ENCODE peak calls at places on chromosomes 16 and 17, in six cellular contexts. L, G, F, I, Q and Y are unnamed samples.

GRCh38 chr16:77788196-77789084 is at the start of gene VAT1L:
- DNase-seq in F (no peak), Q (no peak), G (no peak), I (peak; percentile 53), L (peak; percentile 75), Y (no peak)

GRCh38 chr17:81370304-81370703 is 25.0 kb upstream of the BAHCC1 start:
- DNase-seq in F (no peak), Q (no peak), L (no peak), G (no peak), I (no peak), Y (no peak)

GRCh38 chr16:49704586-49705155 is 151.2 kb downstream of the ZNF423 start:
- DNase-seq in I (no peak), L (no peak), Q (no peak), G (no peak), F (no peak), Y (no peak)

GRCh38 chr17:57521606-57522435 is 223.3 kb downstream of the CCDC182 start:
- DNase-seq in I (peak; percentile 50), F (no peak), Q (no peak), G (no peak), L (no peak), Y (no peak)

GRCh38 chr16:69707920-69708683 is 18.3 kb downstream of the NQO1 start:
- DNase-seq in F (no peak), G (no peak), L (no peak), Q (no peak), I (peak; percentile 84), Y (no peak)

GRCh38 chr16:54933281-54934150 is 2.9 kb downstream of the IRX5 start:
- DNase-seq in F (no peak), L (peak; percentile 38), I (no peak), G (no peak), Q (no peak), Y (no peak)

GRCh38 chr17:62787358-62787757 is 20.8 kb downstream of the MARCHF10 start:
- DNase-seq in F (no peak), I (no peak), G (no peak), Q (no peak), L (no peak), Y (no peak)

GRCh38 chr17:28347261-28347891 is 10.0 kb downstream of the POLDIP2 start:
- DNase-seq in Q (no peak), I (no peak), G (no peak), L (no peak), F (peak; percentile 50), Y (peak; percentile 5)

GRCh38 chr17:7393613-7394451 is 493 bp downstream of the PLSCR3 start:
- DNase-seq in F (peak; percentile 33), G (peak; percentile 64), Q (no peak), I (peak; percentile 45), L (peak; percentile 42), Y (no peak)

GRCh38 chr16:4674926-4675530 is 18.3 kb upstream of the NUDT16L1 start:
- DNase-seq in I (no peak), Q (no peak), G (no peak), L (no peak), F (no peak), Y (no peak)

GRCh38 chr16:3865241-3865640 is 15.3 kb downstream of the CREBBP start:
- DNase-seq in L (no peak), F (no peak), G (no peak), I (no peak), Q (no peak), Y (no peak)

GRCh38 chr16:48958681-48959080 is 323.0 kb downstream of the CBLN1 start:
- DNase-seq in I (no peak), G (no peak), F (no peak), Q (no peak), L (no peak), Y (no peak)

GRCh38 chr16:22233050-22233405 is 26.9 kb downstream of the EEF2K start:
- DNase-seq in I (no peak), F (no peak), G (no peak), L (no peak), Q (no peak), Y (no peak)

GRCh38 chr16:1050466-1050865 is 22.1 kb upstream of the SSTR5 start:
- DNase-seq in I (no peak), G (no peak), F (no peak), L (no peak), Q (no peak), Y (no peak)

GRCh38 chr16:87560428-87561199 is 41.7 kb upstream of the JPH3 start:
- DNase-seq in I (no peak), Q (no peak), F (peak; percentile 60), L (no peak), G (no peak), Y (no peak)

GRCh38 chr17:8152112-8152775 is at the start of gene PER1:
- DNase-seq in F (peak; percentile 97), Q (peak; percentile 99), G (peak; percentile 77), I (peak; percentile 98), L (peak; percentile 98), Y (peak; percentile 99)

GRCh38 chr17:62671553-62671952 is 44.1 kb downstream of the MRC2 start:
- DNase-seq in I (no peak), Q (no peak), G (no peak), F (peak; percentile 71), L (no peak), Y (no peak)

GRCh38 chr16:2515180-2515803 is 1.5 kb downstream of the ATP6V0C start:
- DNase-seq in G (no peak), I (peak; percentile 37), Q (no peak), L (no peak), F (peak; percentile 55), Y (peak; percentile 56)

GRCh38 chr16:82631701-82632685 is 5.2 kb downstream of the CDH13 start:
- DNase-seq in L (no peak), F (no peak), I (no peak), Q (no peak), G (no peak), Y (no peak)

GRCh38 chr16:799111-799947 is 1.2 kb downstream of the GNG13 start:
- DNase-seq in I (no peak), Q (no peak), L (no peak), F (no peak), G (no peak), Y (no peak)

GRCh38 chr17:80603380-80603779 is 58.7 kb downstream of the RPTOR start:
- DNase-seq in Q (no peak), G (no peak), L (no peak), I (no peak), F (no peak), Y (no peak)

GRCh38 chr17:73560661-73561060 is 83.6 kb downstream of the SDK2 start:
- DNase-seq in G (no peak), F (no peak), I (no peak), L (no peak), Q (no peak), Y (no peak)
- TF ChIP-seq CTCF in G (no peak), F (no peak), I (no peak), L (no peak), Q (no peak), Y (no peak)

GRCh38 chr16:30474062-30474452 is 1.5 kb downstream of the ITGAL start:
- DNase-seq in Q (no peak), L (no peak), G (no peak), I (no peak), F (no peak), Y (no peak)

GRCh38 chr16:30474684-30475083 is 2.1 kb downstream of the ITGAL start:
- DNase-seq in Q (no peak), G (no peak), L (no peak), I (no peak), F (no peak), Y (no peak)

GRCh38 chr16:30472328-30472942 is at the start of gene ITGAL:
- DNase-seq in F (peak; percentile 56), Q (no peak), I (peak; percentile 9), L (no peak), G (peak; percentile 80), Y (peak; percentile 89)

GRCh38 chr16:30470632-30471007 is 1.9 kb upstream of the ITGAL start:
- DNase-seq in Q (no peak), G (no peak), L (no peak), I (no peak), F (no peak), Y (no peak)

GRCh38 chr16:30473231-30474061 is 904 bp downstream of the ITGAL start:
- DNase-seq in Q (no peak), L (no peak), I (no peak), F (no peak), G (peak; percentile 28), Y (peak; percentile 62)
- TF ChIP-seq CTCF in Q (no peak), L (no peak), I (no peak), F (no peak), G (no peak), Y (no peak)

DNA sequence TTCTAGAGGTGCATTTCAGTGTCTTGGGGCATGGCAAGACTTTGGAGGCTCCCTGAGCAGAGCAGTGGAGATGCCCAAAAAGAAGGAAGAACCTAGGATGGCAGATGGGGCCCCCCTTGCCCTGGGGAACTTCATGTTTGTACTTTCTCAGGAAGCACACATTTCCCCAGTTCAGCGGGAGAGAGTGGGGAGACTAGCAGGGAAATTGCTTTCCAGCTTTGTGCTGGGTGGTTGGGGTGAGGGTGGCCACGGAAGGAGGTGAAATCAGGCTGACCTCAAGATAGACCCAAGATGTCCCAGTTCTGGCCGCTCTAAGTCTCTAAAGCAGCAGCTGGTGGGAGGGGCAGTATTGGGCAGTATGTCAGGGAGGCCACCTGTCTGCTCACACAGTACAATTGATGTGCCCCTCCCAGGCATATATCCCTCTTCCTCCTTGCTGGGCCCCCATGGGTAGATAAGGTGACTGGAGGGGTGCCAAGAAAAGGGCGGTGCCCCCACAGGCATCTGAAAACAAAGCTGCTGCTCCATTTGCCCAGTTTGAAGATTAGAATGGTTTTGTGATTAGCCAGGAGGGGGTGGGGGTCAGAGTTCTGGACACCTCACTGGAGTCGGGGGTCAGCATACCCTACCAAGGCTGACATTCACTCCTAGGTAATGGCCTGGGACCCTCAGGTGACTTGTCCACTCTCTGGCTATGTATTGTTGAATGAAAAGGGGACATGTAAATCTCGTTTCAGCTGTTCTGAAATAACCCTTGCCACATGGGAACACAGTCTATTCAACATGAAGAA is 17.1 kb upstream of the NAGLU start:
- DNase-seq in I (no peak), L (no peak), F (peak; percentile 69), Q (no peak), G (no peak), Y (no peak)
- TF ChIP-seq CTCF in I (no peak), L (no peak), F (no peak), Q (no peak), G (no peak), Y (no peak)

GRCh38 chr17:69502488-69502887 is 88.0 kb downstream of the MAP2K6 start:
- DNase-seq in F (no peak), Q (no peak), L (no peak), I (no peak), G (no peak), Y (no peak)

GRCh38 chr17:69508814-69509213 is 94.3 kb downstream of the MAP2K6 start:
- DNase-seq in L (no peak), Q (no peak), I (no peak), G (no peak), F (no peak), Y (no peak)

GRCh38 chr17:69503711-69504110 is 89.2 kb downstream of the MAP2K6 start:
- DNase-seq in I (no peak), F (no peak), L (no peak), Q (no peak), G (no peak), Y (no peak)

GRCh38 chr17:69505740-69506139 is 91.2 kb downstream of the MAP2K6 start:
- DNase-seq in L (no peak), F (no peak), I (no peak), Q (no peak), G (no peak), Y (no peak)

GRCh38 chr17:69506489-69506888 is 92.0 kb downstream of the MAP2K6 start:
- DNase-seq in Q (no peak), G (no peak), I (no peak), L (no peak), F (no peak), Y (no peak)
- TF ChIP-seq CTCF in Q (no peak), G (peak; percentile 22), I (peak; percentile 30), L (no peak), F (no peak), Y (peak; percentile 25)

GRCh38 chr16:66662445-66663194 is 33.9 kb downstream of the CMTM4 start:
- DNase-seq in L (no peak), Q (no peak), I (no peak), G (no peak), F (no peak), Y (no peak)
- TF ChIP-seq CTCF in L (no peak), Q (no peak), I (peak; percentile 44), G (no peak), F (peak; percentile 43), Y (peak; percentile 21)